ENCODE peak calls at places on chromosomes 11 and 22, in eight cellular contexts. H is AG20443; Z is activated T-helper 1 cell treated with Interleukin-2 at 50 U/mL for 16 hours; K is NCI-H1092 treated with DMSO at 0.1 percent for 48 hours; Q is coronary artery; I is activated CD8-positive, alpha-beta memory T cell treated with anti-CD3 and anti-CD28 coated beads, Interleukin-2, amount 50 U/mL, for 48 hours; B is stimulated activated CD8-positive, alpha-beta memory T cell treated with anti-CD3 and anti-CD28 coated beads, Interleukin-7, amount 100 ng/mL, for 48 hours; W is GM13977. J is an unnamed sample.

GRCh38 chr11:35735903-35736302 is 73.3 kb downstream of the TRIM44 start:
- DNase-seq in H (no peak), Z (no peak), K (no peak), Q (no peak), I (no peak), B (no peak), W (no peak), J (no peak)

GRCh38 chr11:101127699-101128570 is 1.7 kb downstream of the PGR start:
- DNase-seq in H (no peak), Z (no peak), K (no peak), Q (peak), I (peak), B (no peak), W (peak), J (no peak)

GRCh38 chr22:19799322-19800190 is 39.0 kb downstream of the TBX1 start:
- DNase-seq in H (peak), Z (no peak), K (no peak), Q (no peak), I (no peak), B (no peak), W (no peak), J (no peak)

GRCh38 chr11:1567721-1568100 is 4.4 kb downstream of the DUSP8 start:
- DNase-seq in H (no peak), Z (no peak), K (no peak), Q (no peak), I (no peak), B (no peak), W (no peak), J (no peak)

GRCh38 chr11:129720994-129721393 is 94.7 kb upstream of the TMEM45B start:
- DNase-seq in H (no peak), Z (no peak), K (no peak), Q (peak), I (no peak), B (no peak), W (no peak), J (no peak)

GRCh38 chr11:33443684-33444083 is 186.5 kb downstream of the HIPK3 start:
- DNase-seq in H (no peak), Z (no peak), K (no peak), Q (no peak), I (no peak), B (no peak), W (no peak), J (no peak)

GRCh38 chr22:35681454-35682050 is 33.3 kb downstream of the APOL6 start:
- DNase-seq in H (no peak), Z (no peak), K (no peak), Q (no peak), I (no peak), B (no peak), W (no peak), J (no peak)

GRCh38 chr11:46918087-46918751 is at the start of gene LRP4:
- DNase-seq in H (peak), Z (no peak), K (no peak), Q (no peak), I (peak), B (peak), W (peak), J (no peak)

GRCh38 chr22:43407591-43407990 is 4.2 kb upstream of the MPPED1 start:
- DNase-seq in H (no peak), Z (no peak), K (no peak), Q (no peak), I (no peak), B (no peak), W (no peak), J (no peak)

GRCh38 chr11:22341582-22341919 is 3.4 kb downstream of the SLC17A6 start:
- DNase-seq in H (no peak), Z (no peak), K (no peak), Q (no peak), I (peak), B (no peak), W (no peak), J (no peak)

GRCh38 chr11:111819161-111820058 is 52.0 kb downstream of the ALG9 start:
- DNase-seq in H (peak), Z (no peak), K (no peak), Q (no peak), I (no peak), B (no peak), W (no peak), J (no peak)

GRCh38 chr11:61709572-61709971 is 29.4 kb downstream of the DAGLA start:
- DNase-seq in H (no peak), Z (no peak), K (peak), Q (no peak), I (no peak), B (no peak), W (no peak), J (no peak)

GRCh38 chr11:34259087-34259486 is 98.7 kb downstream of the ABTB2 start:
- DNase-seq in H (no peak), Z (no peak), K (no peak), Q (no peak), I (no peak), B (no peak), W (no peak), J (no peak)

GRCh38 chr11:64060263-64060860 is 24.6 kb downstream of the FLRT1 start:
- DNase-seq in H (no peak), Z (no peak), K (no peak), Q (no peak), I (no peak), B (no peak), W (no peak), J (no peak)

GRCh38 chr11:43770173-43770572 is 89.6 kb downstream of the HSD17B12 start:
- DNase-seq in H (no peak), Z (no peak), K (no peak), Q (no peak), I (no peak), B (no peak), W (no peak), J (no peak)

GRCh38 chr11:130847517-130847916 is 68.8 kb downstream of the SNX19 start:
- DNase-seq in H (peak), Z (no peak), K (no peak), Q (no peak), I (no peak), B (no peak), W (no peak), J (no peak)

GRCh38 chr22:45550416-45550815 is 47.7 kb downstream of the FBLN1 start:
- DNase-seq in H (no peak), Z (no peak), K (no peak), Q (no peak), I (no peak), B (no peak), W (no peak), J (no peak)

GRCh38 chr11:45773271-45774022 is 31.5 kb upstream of the SLC35C1 start:
- DNase-seq in H (peak), Z (no peak), K (no peak), Q (no peak), I (no peak), B (no peak), W (no peak), J (no peak)

GRCh38 chr22:47606426-47606825 is 844.0 kb downstream of the TBC1D22A start:
- DNase-seq in H (no peak), Z (no peak), K (no peak), Q (no peak), I (no peak), B (no peak), W (no peak), J (no peak)

GRCh38 chr11:7500251-7500650 is 13.5 kb upstream of the PPFIBP2 start:
- DNase-seq in H (no peak), Z (no peak), K (no peak), Q (no peak), I (no peak), B (no peak), W (no peak), J (no peak)

GRCh38 chr22:25134451-25134850 is 65.2 kb upstream of the CRYBB3 start:
- DNase-seq in H (no peak), Z (no peak), K (no peak), Q (no peak), I (no peak), B (no peak), W (no peak), J (no peak)

GRCh38 chr11:2088746-2089535 is 50.2 kb downstream of the IGF2 start:
- DNase-seq in H (peak), Z (no peak), K (no peak), Q (no peak), I (peak), B (no peak), W (no peak), J (no peak)

GRCh38 chr22:46462726-46463371 is 74.6 kb downstream of the CELSR1 start:
- DNase-seq in H (peak), Z (no peak), K (no peak), Q (no peak), I (no peak), B (no peak), W (no peak), J (no peak)

GRCh38 chr11:102555091-102555490 is 24.5 kb upstream of the MMP7 start:
- DNase-seq in H (no peak), Z (no peak), K (no peak), Q (no peak), I (no peak), B (no peak), W (no peak), J (no peak)

GRCh38 chr22:38239101-38239761 is 33.6 kb downstream of the TMEM184B start:
- DNase-seq in H (peak), Z (no peak), K (peak), Q (peak), I (no peak), B (no peak), W (no peak), J (no peak)

GRCh38 chr11:30992513-30992849 is 377.1 kb downstream of the DCDC1 start:
- DNase-seq in H (no peak), Z (no peak), K (no peak), Q (no peak), I (no peak), B (no peak), W (no peak), J (no peak)

GRCh38 chr22:23251445-23252093 is 71.3 kb downstream of the BCR start:
- DNase-seq in H (peak), Z (no peak), K (no peak), Q (no peak), I (no peak), B (no peak), W (no peak), J (no peak)

GRCh38 chr22:49738006-49738405 is 89.7 kb downstream of the BRD1 start:
- DNase-seq in H (no peak), Z (no peak), K (no peak), Q (no peak), I (peak), B (no peak), W (no peak), J (no peak)

GRCh38 chr11:11620966-11621880 is 582 bp downstream of the GALNT18 start:
- DNase-seq in H (peak), Z (no peak), K (peak), Q (no peak), I (peak), B (no peak), W (peak), J (no peak)

GRCh38 chr11:27215471-27216267 is 147.3 kb downstream of the CCDC34 start:
- DNase-seq in H (no peak), Z (no peak), K (peak), Q (no peak), I (no peak), B (no peak), W (no peak), J (peak)

GRCh38 chr22:35155403-35156025 is 89.6 kb downstream of the ISX start:
- DNase-seq in H (no peak), Z (no peak), K (no peak), Q (no peak), I (no peak), B (no peak), W (no peak), J (no peak)